ENCODE peak calls at places on chromosomes 12 and 14, in five cellular contexts. Y is nephron progenitor cell; B is left cardiac atrium; N is activated CD4-positive, alpha-beta T cell treated with anti-CD3 and anti-CD28 coated beads, Interleukin-2, amount 50 U/mL, for 48 hours; P is adipocyte. A is an unnamed sample.

GRCh38 chr14:60508707-60509437 is at the start of gene SIX6:
- DNase-seq in B (no peak), P (peak), Y (peak), N (no peak), A (peak)

GRCh38 chr12:130831246-130831645 is 7.8 kb downstream of the STX2 start:
- DNase-seq in P (no peak), B (no peak), Y (no peak), N (no peak), A (no peak)

GRCh38 chr12:103326190-103326589 is 169.6 kb downstream of the C12orf42 start:
- DNase-seq in N (no peak), P (no peak), B (no peak), Y (peak), A (no peak)

GRCh38 chr12:115129727-115130126 is 445.8 kb upstream of the TBX3 start:
- DNase-seq in B (no peak), N (no peak), Y (no peak), P (peak), A (no peak)

GRCh38 chr12:81329088-81329487 is 251.2 kb downstream of the ACSS3 start:
- DNase-seq in N (no peak), B (no peak), P (no peak), Y (peak), A (peak)

GRCh38 chr14:97602438-97603117 is 805.4 kb downstream of the VRK1 start:
- DNase-seq in B (peak), N (peak), P (no peak), Y (no peak), A (no peak)

GRCh38 chr12:26226629-26227375 is 31.4 kb downstream of the SSPN start:
- DNase-seq in N (no peak), P (peak), Y (peak), B (peak), A (peak)

GRCh38 chr12:89451876-89452275 is 72.7 kb downstream of the GALNT4 start:
- DNase-seq in N (no peak), B (peak), P (peak), Y (peak), A (peak)

GRCh38 chr14:91154851-91155625 is 41.2 kb downstream of the DGLUCY start:
- DNase-seq in B (peak), N (peak), Y (peak), P (no peak), A (peak)

GRCh38 chr12:117494833-117495714 is 133.6 kb upstream of the NOS1 start:
- DNase-seq in B (no peak), Y (peak), N (no peak), P (no peak), A (no peak)

GRCh38 chr12:3337944-3338343 is 153.1 kb upstream of the PRMT8 start:
- DNase-seq in N (no peak), P (no peak), Y (no peak), B (no peak), A (no peak)

GRCh38 chr12:97321640-97322039 is 141.0 kb upstream of the RMST start:
- DNase-seq in P (no peak), Y (no peak), B (no peak), N (no peak), A (no peak)

GRCh38 chr14:24789277-24789832 is 155.4 kb upstream of the GZMB start:
- DNase-seq in B (no peak), P (peak), N (no peak), Y (no peak), A (no peak)

GRCh38 chr12:75854681-75855309 is 176.8 kb downstream of the PHLDA1 start:
- DNase-seq in P (no peak), N (no peak), Y (no peak), B (no peak), A (no peak)

GRCh38 chr14:38481939-38482678 is 226.2 kb upstream of the CLEC14A start:
- DNase-seq in N (no peak), Y (no peak), B (no peak), P (peak), A (peak)

GRCh38 chr12:51009038-51009437 is 17.1 kb downstream of the SLC11A2 start:
- DNase-seq in B (peak), P (no peak), Y (no peak), N (peak), A (peak)

GRCh38 chr12:122013792-122014590 is 7.7 kb upstream of the BCL7A start:
- DNase-seq in P (no peak), N (no peak), B (no peak), Y (no peak), A (no peak)